ENCODE peak calls at places on chromosome 14, in four cellular contexts. One of them, this sample, is unnamed. For H3K4me1 and H3K9me3, the result is how much of the 10 kb centered on the place peaks cover.

GRCh38 chr14:56144176-56144575 is 26.0 kb downstream of the PELI2 start:
- DNase-seq in A549: no peak
- DNase-seq in psoas muscle: no peak
- DNase-seq in CD8-positive, alpha-beta T cell: no peak
- DNase-seq in this sample: no peak

GRCh38 chr14:87131879-87132278 is 861.1 kb downstream of the GALC start:
- DNase-seq in A549: no peak
- DNase-seq in psoas muscle: no peak
- DNase-seq in CD8-positive, alpha-beta T cell: no peak
- DNase-seq in this sample: no peak

GRCh38 chr14:22819191-22819988 is 4.2 kb upstream of the SLC7A7 start:
- DNase-seq in A549: peak
- DNase-seq in psoas muscle: no peak
- DNase-seq in CD8-positive, alpha-beta T cell: no peak
- DNase-seq in this sample: no peak

GRCh38 chr14:93056166-93056839 is 59.4 kb downstream of the ITPK1 start:
- DNase-seq in A549: peak
- DNase-seq in psoas muscle: no peak
- DNase-seq in CD8-positive, alpha-beta T cell: no peak
- DNase-seq in this sample: no peak

GRCh38 chr14:59103396-59103795 is 85.1 kb upstream of the DAAM1 start:
- DNase-seq in A549: no peak
- DNase-seq in psoas muscle: no peak
- DNase-seq in CD8-positive, alpha-beta T cell: no peak
- DNase-seq in this sample: no peak

GRCh38 chr14:93496856-93497255 is 66.1 kb downstream of the UNC79 start:
- DNase-seq in A549: no peak
- DNase-seq in psoas muscle: no peak
- DNase-seq in CD8-positive, alpha-beta T cell: no peak
- DNase-seq in this sample: no peak

GRCh38 chr14:104148433-104149277 is 10.3 kb downstream of the KIF26A start:
- DNase-seq in A549: no peak
- DNase-seq in psoas muscle: no peak
- DNase-seq in CD8-positive, alpha-beta T cell: no peak
- DNase-seq in this sample: no peak

GRCh38 chr14:22794533-22794932 is 20.7 kb downstream of the SLC7A7 start:
- DNase-seq in A549: no peak
- DNase-seq in psoas muscle: no peak
- DNase-seq in CD8-positive, alpha-beta T cell: no peak
- DNase-seq in this sample: no peak

GRCh38 chr14:65092340-65092739 is 10.0 kb downstream of the MAX start:
- DNase-seq in A549: no peak
- DNase-seq in psoas muscle: no peak
- DNase-seq in CD8-positive, alpha-beta T cell: no peak
- DNase-seq in this sample: no peak

GRCh38 chr14:71400821-71401447 is 493.7 kb downstream of the PCNX1 start:
- DNase-seq in A549: no peak
- DNase-seq in psoas muscle: no peak
- DNase-seq in CD8-positive, alpha-beta T cell: no peak
- DNase-seq in this sample: no peak

GRCh38 chr14:88955470-88955869 is 131.0 kb downstream of the TTC8 start:
- DNase-seq in A549: no peak
- DNase-seq in psoas muscle: no peak
- DNase-seq in CD8-positive, alpha-beta T cell: no peak
- DNase-seq in this sample: no peak

GRCh38 chr14:33660248-33660647 is 290.6 kb downstream of the EGLN3 start:
- DNase-seq in A549: no peak
- DNase-seq in psoas muscle: no peak
- DNase-seq in CD8-positive, alpha-beta T cell: no peak
- DNase-seq in this sample: no peak

GRCh38 chr14:22974530-22975313 is 7.6 kb downstream of the AJUBA start:
- DNase-seq in A549: peak
- DNase-seq in psoas muscle: peak
- DNase-seq in CD8-positive, alpha-beta T cell: no peak
- DNase-seq in this sample: no peak

GRCh38 chr14:58749066-58749669 is 111.4 kb downstream of the DACT1 start:
- DNase-seq in A549: peak
- DNase-seq in psoas muscle: no peak
- DNase-seq in CD8-positive, alpha-beta T cell: no peak
- DNase-seq in this sample: no peak

GRCh38 chr14:100241279-100241678 is 2.3 kb downstream of the YY1 start:
- DNase-seq in A549: no peak
- DNase-seq in psoas muscle: no peak
- DNase-seq in CD8-positive, alpha-beta T cell: no peak
- DNase-seq in this sample: no peak
- H3K4me1 ChIP-seq in A549: under half
- H3K4me1 ChIP-seq in psoas muscle: half or more
- H3K4me1 ChIP-seq in CD8-positive, alpha-beta T cell: half or more
- H3K4me1 ChIP-seq in this sample: under half

GRCh38 chr14:105904379-105904778 is 378.0 kb downstream of the TMEM121 start:
- DNase-seq in A549: no peak
- DNase-seq in psoas muscle: no peak
- DNase-seq in CD8-positive, alpha-beta T cell: no peak
- DNase-seq in this sample: no peak
- H3K9me3 ChIP-seq in A549: under half
- H3K9me3 ChIP-seq in psoas muscle: under half
- H3K9me3 ChIP-seq in CD8-positive, alpha-beta T cell: under half
- H3K9me3 ChIP-seq in this sample: under half

DNA sequence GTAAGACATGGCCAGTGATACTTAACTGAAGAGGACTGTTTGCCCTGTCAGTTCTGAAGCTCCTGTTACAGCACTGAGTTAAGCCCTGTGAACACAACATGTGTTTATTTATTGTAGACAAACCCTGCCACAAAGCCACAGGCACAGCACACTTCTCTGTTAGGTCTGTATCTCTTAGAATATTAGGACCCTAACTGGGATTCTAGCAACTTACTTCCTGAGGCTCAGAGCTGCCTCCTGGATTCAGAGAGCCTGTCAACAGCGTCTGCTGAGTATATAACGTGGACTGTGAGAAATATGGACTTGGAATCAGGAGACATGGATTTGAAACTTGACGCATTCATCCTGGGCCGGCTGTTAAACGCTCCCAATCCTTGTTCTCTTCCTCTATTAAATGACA is 135.0 kb upstream of the HIF1A start:
- DNase-seq in A549: peak
- DNase-seq in psoas muscle: no peak
- DNase-seq in CD8-positive, alpha-beta T cell: no peak
- DNase-seq in this sample: no peak
- H3K4me3 ChIP-seq in A549: peak
- H3K4me3 ChIP-seq in psoas muscle: no peak
- H3K4me3 ChIP-seq in CD8-positive, alpha-beta T cell: no peak
- H3K4me3 ChIP-seq in this sample: no peak

GRCh38 chr14:21105095-21105494 is 4.2 kb downstream of the TMEM253 start:
- DNase-seq in A549: no peak
- DNase-seq in psoas muscle: no peak
- DNase-seq in CD8-positive, alpha-beta T cell: no peak
- DNase-seq in this sample: no peak
- H3K4me1 ChIP-seq in A549: half or more
- H3K4me1 ChIP-seq in psoas muscle: under half
- H3K4me1 ChIP-seq in CD8-positive, alpha-beta T cell: under half
- H3K4me1 ChIP-seq in this sample: under half